ENCODE peak calls at places on chromosomes 3 and 15, in nine cellular contexts. P is mucosa of descending colon, I is lower lobe of right lung, W is foreskin fibroblast, Y is neural crest cell, D is activated B cell treated with CpG ODN at 0.5 μM for 24 hours, O is heart left ventricle, N is retinal pigment epithelial cell, L is astrocyte of the spinal cord. Q is an unnamed sample.

GRCh38 chr3:7332696-7333095 is 471.8 kb downstream of the GRM7 start:
- DNase-seq in P (no peak), I (no peak), W (no peak), Y (no peak), D (no peak), O (no peak), N (no peak), L (no peak), Q (no peak)

GRCh38 chr3:47475029-47475569 is 642 bp downstream of the SCAP start:
- DNase-seq in P (no peak), I (no peak), W (peak; percentile 11), Y (no peak), D (no peak), O (no peak), N (peak; percentile 14), L (peak; percentile 33), Q (peak; percentile 46)

GRCh38 chr15:29674661-29675533 is 147.4 kb downstream of the TJP1 start:
- DNase-seq in P (peak; percentile 89), I (peak; percentile 71), W (peak; percentile 48), Y (peak; percentile 69), D (no peak), O (peak; percentile 45), N (no peak), L (peak; percentile 72), Q (no peak)

GRCh38 chr15:28915935-28916334 is 30.2 kb downstream of the APBA2 start:
- DNase-seq in P (no peak), I (peak; percentile 28), W (no peak), Y (no peak), D (no peak), O (no peak), N (no peak), L (no peak), Q (no peak)

GRCh38 chr15:78088773-78089080 is 3.6 kb upstream of the SH2D7 start:
- DNase-seq in P (peak; percentile 84), I (no peak), W (no peak), Y (no peak), D (no peak), O (no peak), N (no peak), L (no peak), Q (no peak)

GRCh38 chr15:52503788-52504496 is 24.7 kb downstream of the MYO5A start:
- DNase-seq in P (no peak), I (no peak), W (peak; percentile 62), Y (no peak), D (no peak), O (no peak), N (no peak), L (peak; percentile 41), Q (no peak)

GRCh38 chr3:98602078-98602678 is 8.8 kb upstream of the CPOX start:
- DNase-seq in P (no peak), I (no peak), W (peak; percentile 41), Y (peak; percentile 8), D (no peak), O (peak; percentile 41), N (peak; percentile 35), L (peak; percentile 76), Q (peak; percentile 61)

GRCh38 chr3:132210476-132211346 is 106.5 kb upstream of the ACP3 start:
- DNase-seq in P (peak; percentile 73), I (no peak), W (no peak), Y (peak; percentile 6), D (no peak), O (no peak), N (no peak), L (no peak), Q (no peak)

GRCh38 chr3:126672741-126673140 is 17.8 kb upstream of the TXNRD3 start:
- DNase-seq in P (no peak), I (no peak), W (no peak), Y (no peak), D (no peak), O (no peak), N (no peak), L (no peak), Q (no peak)

GRCh38 chr3:176906046-176906905 is 291.0 kb downstream of the TBL1XR1 start:
- DNase-seq in P (no peak), I (no peak), W (peak; percentile 7), Y (no peak), D (no peak), O (peak; percentile 25), N (peak; percentile 59), L (peak; percentile 85), Q (peak; percentile 76)

GRCh38 chr3:168040624-168041208 is 55.0 kb downstream of the GOLIM4 start:
- DNase-seq in P (no peak), I (no peak), W (peak; percentile 37), Y (no peak), D (no peak), O (no peak), N (peak; percentile 31), L (peak; percentile 72), Q (no peak)

GRCh38 chr3:161559177-161559998 is 62.8 kb downstream of the OTOL1 start:
- DNase-seq in P (no peak), I (no peak), W (peak; percentile 20), Y (peak; percentile 26), D (no peak), O (no peak), N (no peak), L (peak; percentile 70), Q (peak; percentile 29)

GRCh38 chr3:108918866-108919265 is 34.8 kb downstream of the GUCA1C start:
- DNase-seq in P (no peak), I (no peak), W (no peak), Y (no peak), D (no peak), O (no peak), N (no peak), L (no peak), Q (no peak)

GRCh38 chr3:108914774-108915641 is 38.7 kb downstream of the GUCA1C start:
- DNase-seq in P (peak; percentile 38), I (no peak), W (peak; percentile 5), Y (peak; percentile 40), D (no peak), O (no peak), N (peak; percentile 46), L (peak; percentile 58), Q (peak; percentile 54)
- TF ChIP-seq CTCF in P (peak; percentile 68), I (peak; percentile 78), W (peak; percentile 81), Y (peak; percentile 92), D (peak; percentile 32), O (peak; percentile 77), N (peak; percentile 91), L (peak; percentile 88), Q (peak; percentile 99)

DNA sequence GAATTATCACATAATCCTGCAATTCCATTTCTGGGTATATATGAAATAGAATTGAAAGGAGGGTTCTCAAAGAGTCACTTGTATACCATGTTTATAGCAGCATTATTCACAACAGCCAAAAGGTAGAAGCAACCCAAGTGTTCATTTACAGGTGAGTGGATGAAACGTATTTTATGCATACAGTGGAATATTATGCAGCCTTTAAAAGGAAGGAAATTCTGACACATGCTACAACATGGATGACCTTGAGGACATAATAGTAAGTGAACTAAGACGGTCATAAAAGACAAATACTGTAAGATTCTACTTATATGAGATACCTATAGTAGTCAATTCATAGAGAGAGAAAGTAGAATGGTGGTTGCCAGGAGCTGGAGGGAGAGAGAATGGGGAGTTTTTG is 110.8 kb upstream of the LIPC start:
- DNase-seq in P (no peak), I (no peak), W (no peak), Y (no peak), D (no peak), O (no peak), N (no peak), L (no peak), Q (no peak)
- TF ChIP-seq CTCF in P (no peak), I (no peak), W (no peak), Y (no peak), D (no peak), O (no peak), N (no peak), L (no peak), Q (no peak)

GRCh38 chr3:29314727-29315088 is 33.8 kb downstream of the RBMS3 start:
- DNase-seq in P (no peak), I (no peak), W (no peak), Y (no peak), D (no peak), O (no peak), N (no peak), L (no peak), Q (no peak)
- TF ChIP-seq CTCF in P (no peak), I (no peak), W (no peak), Y (no peak), D (no peak), O (no peak), N (no peak), L (no peak), Q (no peak)

GRCh38 chr3:32733631-32734229 is 48.7 kb downstream of the CNOT10 start:
- DNase-seq in P (no peak), I (no peak), W (peak; percentile 14), Y (no peak), D (no peak), O (no peak), N (peak; percentile 5), L (peak; percentile 51), Q (no peak)
- TF ChIP-seq CTCF in P (no peak), I (peak; percentile 54), W (peak; percentile 26), Y (peak; percentile 83), D (no peak), O (peak; percentile 58), N (peak; percentile 65), L (peak; percentile 60), Q (peak; percentile 60)